ENCODE peak calls at places on chromosome 4, in eight cellular contexts. Y, P, F, L, V, H, Z and D are unnamed samples.

GRCh38 chr4:40183615-40184411 is 13.0 kb upstream of the RHOH start:
- DNase-seq in Y (no peak), P (no peak), V (peak; percentile 92), Z (no peak), L (no peak), F (no peak), H (no peak), D (peak; percentile 27)

GRCh38 chr4:156330436-156331031 is 376.9 kb upstream of the CTSO start:
- DNase-seq in L (no peak), Y (no peak), P (no peak), V (no peak), F (no peak), Z (no peak), H (no peak), D (no peak)

GRCh38 chr4:52914051-52914605 is 52.0 kb downstream of the RASL11B start:
- DNase-seq in V (peak; percentile 33), F (no peak), Y (peak; percentile 11), H (no peak), L (no peak), Z (no peak), P (no peak), D (no peak)

GRCh38 chr4:152513078-152513477 is 22.8 kb downstream of the FBXW7 start:
- DNase-seq in Z (no peak), L (no peak), F (no peak), H (no peak), Y (no peak), V (no peak), P (no peak), D (no peak)

GRCh38 chr4:148574502-148574901 is 132.3 kb upstream of the NR3C2 start:
- DNase-seq in L (no peak), H (no peak), P (no peak), Y (peak; percentile 11), V (no peak), F (no peak), Z (no peak), D (no peak)

GRCh38 chr4:183721207-183722081 is 62.4 kb downstream of the TRAPPC11 start:
- DNase-seq in L (peak; percentile 23), F (no peak), P (no peak), H (peak; percentile 30), Z (no peak), Y (peak; percentile 60), V (peak; percentile 12), D (no peak)

GRCh38 chr4:41154001-41154813 is 60.1 kb downstream of the APBB2 start:
- DNase-seq in P (no peak), Y (no peak), V (no peak), L (no peak), F (no peak), H (no peak), Z (no peak), D (no peak)

GRCh38 chr4:95548738-95549245 is at the start of gene UNC5C:
- DNase-seq in H (no peak), L (peak; percentile 73), Y (peak; percentile 83), P (no peak), Z (no peak), F (no peak), V (no peak), D (no peak)

GRCh38 chr4:26992657-26993361 is 132.2 kb downstream of the STIM2 start:
- DNase-seq in L (no peak), H (no peak), P (no peak), Y (peak; percentile 75), V (peak; percentile 22), F (no peak), Z (no peak), D (no peak)

GRCh38 chr4:40070387-40070786 is 13.7 kb downstream of the N4BP2 start:
- DNase-seq in F (no peak), Y (no peak), P (no peak), H (no peak), L (no peak), Z (no peak), V (no peak), D (no peak)